ENCODE peak calls at places on chromosomes 11 and 22, in five cellular contexts. U is HuH-7; I is NCI-H510A treated with DMSO at 0.1 percent for 48 hours; N is C1 segment of cervical spinal cord; V is stimulated activated CD4-positive, alpha-beta T cell treated with anti-CD3 and anti-CD28 coated beads, Interleukin-2, amount 100 ng/mL, for 24 hours. G is an unnamed sample.

GRCh38 chr11:17014774-17015638 is 792 bp upstream of the PLEKHA7 start:
- DNase-seq in I (peak; percentile 15), U (peak; percentile 62), V (peak; percentile 26), N (no peak), G (no peak)

GRCh38 chr22:17159504-17159951 is 451 bp upstream of the HDHD5 start:
- DNase-seq in V (peak; percentile 79), U (peak; percentile 48), I (peak; percentile 47), N (no peak), G (no peak)

GRCh38 chr11:61949169-61950034 is 749 bp upstream of the BEST1 start:
- DNase-seq in U (peak; percentile 93), V (no peak), N (peak; percentile 85), I (peak; percentile 74), G (no peak)

GRCh38 chr11:75268626-75269366 is 28.2 kb downstream of the TPBGL start:
- DNase-seq in V (no peak), I (no peak), U (no peak), N (no peak), G (no peak)

GRCh38 chr11:44308923-44309482 is 936 bp downstream of the ALX4 start:
- DNase-seq in U (no peak), V (no peak), N (no peak), I (no peak), G (no peak)

GRCh38 chr11:1825039-1825740 is 9.6 kb upstream of the SYT8 start:
- DNase-seq in U (peak; percentile 99), N (no peak), V (peak; percentile 38), I (no peak), G (no peak)

GRCh38 chr11:135008001-135008405 is 596.0 kb upstream of the B3GAT1 start:
- DNase-seq in V (no peak), U (no peak), N (no peak), I (no peak), G (no peak)

GRCh38 chr11:16897460-16898061 is 116.7 kb downstream of the PLEKHA7 start:
- DNase-seq in V (no peak), N (no peak), U (no peak), I (peak; percentile 81), G (no peak)

GRCh38 chr22:48490513-48491411 is 1336.9 kb downstream of the BRD1 start:
- DNase-seq in I (no peak), U (no peak), N (no peak), V (no peak), G (no peak)

GRCh38 chr11:8011981-8012444 is 24.9 kb downstream of the EIF3F start:
- DNase-seq in N (peak; percentile 13), I (no peak), U (no peak), V (no peak), G (no peak)

GRCh38 chr11:69638941-69639681 is 1.8 kb upstream of the CCND1 start:
- DNase-seq in V (peak; percentile 42), I (peak; percentile 61), U (peak; percentile 100), N (peak; percentile 40), G (no peak)

GRCh38 chr11:61783717-61784505 is 8.5 kb downstream of the TMEM258 start:
- DNase-seq in N (no peak), U (no peak), I (no peak), V (no peak), G (no peak)

GRCh38 chr11:78451371-78452150 is 33.9 kb upstream of the GAB2 start:
- DNase-seq in V (no peak), I (no peak), U (no peak), N (no peak), G (no peak)